ENCODE peak calls at places on chromosomes 4 and X, in five cellular contexts. One of them, this sample, is unnamed.

GRCh38 chrX:108270739-108271396 is 167.4 kb downstream of the COL4A6 start:
- DNase-seq in HepG2: no peak
- DNase-seq in K562: no peak
- DNase-seq in SK-N-SH: no peak
- DNase-seq in GM12878: no peak
- DNase-seq in this sample: no peak

GRCh38 chr4:157521916-157522315 is 301.4 kb downstream of the GRIA2 start:
- DNase-seq in HepG2: no peak
- DNase-seq in K562: no peak
- DNase-seq in SK-N-SH: no peak
- DNase-seq in GM12878: no peak
- DNase-seq in this sample: no peak

GRCh38 chrX:126820700-126821420 is 1.3 kb downstream of the PRR32 start:
- DNase-seq in HepG2: no peak
- DNase-seq in K562: no peak
- DNase-seq in SK-N-SH: no peak
- DNase-seq in GM12878: no peak
- DNase-seq in this sample: no peak

GRCh38 chrX:11724122-11725017 is 33.7 kb upstream of the MSL3 start:
- DNase-seq in HepG2: peak; percentile 0
- DNase-seq in K562: peak; percentile 25
- DNase-seq in SK-N-SH: peak; percentile 42
- DNase-seq in GM12878: no peak
- DNase-seq in this sample: peak; percentile 45

GRCh38 chr4:41257257-41257900 is 651 bp downstream of the UCHL1 start:
- DNase-seq in HepG2: no peak
- DNase-seq in K562: no peak
- DNase-seq in SK-N-SH: peak; percentile 85
- DNase-seq in GM12878: no peak
- DNase-seq in this sample: peak; percentile 30

GRCh38 chr4:95446204-95446603 is 102.6 kb downstream of the UNC5C start:
- DNase-seq in HepG2: no peak
- DNase-seq in K562: no peak
- DNase-seq in SK-N-SH: no peak
- DNase-seq in GM12878: no peak
- DNase-seq in this sample: no peak

GRCh38 chr4:85741921-85742591 is 267.1 kb downstream of the ARHGAP24 start:
- DNase-seq in HepG2: no peak
- DNase-seq in K562: no peak
- DNase-seq in SK-N-SH: peak; percentile 37
- DNase-seq in GM12878: no peak
- DNase-seq in this sample: no peak

GRCh38 chr4:74235135-74235534 is 73.1 kb upstream of the EPGN start:
- DNase-seq in HepG2: no peak
- DNase-seq in K562: no peak
- DNase-seq in SK-N-SH: no peak
- DNase-seq in GM12878: no peak
- DNase-seq in this sample: no peak

GRCh38 chrX:132031867-132032266 is 8.8 kb downstream of the STK26 start:
- DNase-seq in HepG2: no peak
- DNase-seq in K562: no peak
- DNase-seq in SK-N-SH: peak; percentile 14
- DNase-seq in GM12878: no peak
- DNase-seq in this sample: no peak

GRCh38 chrX:37302569-37302968 is 46.6 kb upstream of the PRRG1 start:
- DNase-seq in HepG2: peak; percentile 7
- DNase-seq in K562: no peak
- DNase-seq in SK-N-SH: no peak
- DNase-seq in GM12878: no peak
- DNase-seq in this sample: peak; percentile 13

GRCh38 chr4:77430847-77431246 is 174.8 kb upstream of the CXCL13 start:
- DNase-seq in HepG2: no peak
- DNase-seq in K562: peak; percentile 17
- DNase-seq in SK-N-SH: no peak
- DNase-seq in GM12878: no peak
- DNase-seq in this sample: no peak

GRCh38 chr4:77433102-77433733 is 172.4 kb upstream of the CXCL13 start:
- DNase-seq in HepG2: peak; percentile 53
- DNase-seq in K562: peak; percentile 11
- DNase-seq in SK-N-SH: peak; percentile 40
- DNase-seq in GM12878: peak; percentile 7
- DNase-seq in this sample: peak; percentile 69

GRCh38 chr4:77437079-77437478 is 168.5 kb upstream of the CXCL13 start:
- DNase-seq in HepG2: no peak
- DNase-seq in K562: no peak
- DNase-seq in SK-N-SH: no peak
- DNase-seq in GM12878: no peak
- DNase-seq in this sample: no peak

GRCh38 chr4:77434299-77435092 is 171.1 kb upstream of the CXCL13 start:
- DNase-seq in HepG2: no peak
- DNase-seq in K562: no peak
- DNase-seq in SK-N-SH: no peak
- DNase-seq in GM12878: no peak
- DNase-seq in this sample: no peak

DNA sequence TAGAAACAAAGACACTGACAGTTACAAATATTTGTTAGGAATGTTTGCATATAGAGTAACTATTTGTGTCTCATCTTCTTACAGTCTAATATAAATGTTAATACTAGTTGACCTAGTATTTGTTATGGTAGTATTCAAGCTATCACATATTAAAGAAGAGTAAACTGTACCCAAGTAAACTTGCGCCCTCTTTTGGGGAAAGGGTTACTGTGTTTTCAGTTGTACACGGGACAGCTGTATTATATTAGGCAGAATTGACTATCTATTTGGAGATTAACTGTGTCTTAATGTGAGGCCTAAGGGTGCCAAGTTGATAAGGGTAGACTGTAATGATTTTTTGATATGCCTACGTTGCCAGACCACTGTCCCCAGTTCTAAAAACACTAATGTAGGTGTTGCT is 172.9 kb upstream of the CXCL13 start:
- DNase-seq in HepG2: peak; percentile 5
- DNase-seq in K562: no peak
- DNase-seq in SK-N-SH: no peak
- DNase-seq in GM12878: no peak
- DNase-seq in this sample: no peak
- TF ChIP-seq FOXM1 in HepG2: no peak
- TF ChIP-seq FOXM1 in K562: no peak
- TF ChIP-seq FOXM1 in SK-N-SH: no peak
- TF ChIP-seq FOXM1 in GM12878: no peak
- TF ChIP-seq FOXM1 in this sample: no peak

GRCh38 chr4:38980903-38981676 is 51.1 kb downstream of the TMEM156 start:
- DNase-seq in HepG2: peak; percentile 16
- DNase-seq in K562: no peak
- DNase-seq in SK-N-SH: peak; percentile 35
- DNase-seq in GM12878: peak; percentile 24
- DNase-seq in this sample: no peak

GRCh38 chr4:38982356-38983095 is 49.7 kb downstream of the TMEM156 start:
- DNase-seq in HepG2: no peak
- DNase-seq in K562: no peak
- DNase-seq in SK-N-SH: no peak
- DNase-seq in GM12878: no peak
- DNase-seq in this sample: no peak

GRCh38 chr4:38987491-38987890 is 44.7 kb downstream of the TMEM156 start:
- DNase-seq in HepG2: no peak
- DNase-seq in K562: no peak
- DNase-seq in SK-N-SH: no peak
- DNase-seq in GM12878: peak; percentile 11
- DNase-seq in this sample: no peak

GRCh38 chr4:38985363-38986065 is 46.7 kb downstream of the TMEM156 start:
- DNase-seq in HepG2: no peak
- DNase-seq in K562: no peak
- DNase-seq in SK-N-SH: no peak
- DNase-seq in GM12878: no peak
- DNase-seq in this sample: no peak

DNA sequence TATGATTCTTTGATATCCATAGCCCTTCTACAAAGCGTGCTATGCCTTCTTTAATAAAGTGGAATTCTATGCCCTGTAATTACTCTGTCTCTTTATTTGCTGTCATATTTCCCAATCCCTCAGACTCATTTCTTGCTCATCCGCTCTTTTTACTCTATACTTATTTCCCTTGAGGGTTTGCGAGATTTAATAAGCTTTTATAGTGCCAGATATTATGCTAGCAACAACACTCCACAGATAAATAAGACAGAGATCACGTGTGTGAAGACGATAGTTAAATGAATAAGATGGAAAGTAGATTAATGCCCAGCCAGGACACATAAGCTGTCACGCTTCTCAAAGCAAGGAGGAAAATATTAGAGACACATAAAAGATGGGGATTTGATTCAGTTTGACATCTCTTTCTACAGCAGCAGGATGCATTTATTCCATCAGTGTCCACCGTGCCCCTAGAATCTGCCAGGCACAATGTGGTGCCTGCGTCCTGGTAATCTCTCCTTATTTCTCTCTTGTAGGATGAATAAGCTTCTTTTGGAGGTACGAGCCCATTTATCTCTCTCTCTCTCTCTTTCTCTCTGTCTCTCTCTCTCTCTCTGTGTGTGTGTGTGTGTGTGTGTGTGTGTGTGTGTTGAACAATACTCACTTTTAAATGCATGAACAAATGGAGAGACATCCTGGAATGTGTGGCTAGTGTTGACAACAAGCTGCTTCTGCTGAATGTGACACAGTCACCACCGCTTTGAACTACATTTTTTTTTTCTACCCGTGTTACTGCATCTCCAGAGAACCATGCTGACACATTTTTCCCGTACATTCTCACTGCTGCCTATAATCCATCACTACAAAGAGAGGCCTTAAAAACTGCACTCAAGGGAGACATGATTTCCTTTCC is 48.2 kb downstream of the TMEM156 start:
- DNase-seq in HepG2: peak; percentile 62
- DNase-seq in K562: no peak
- DNase-seq in SK-N-SH: peak; percentile 11
- DNase-seq in GM12878: no peak
- DNase-seq in this sample: no peak
- TF ChIP-seq FOXM1 in HepG2: no peak
- TF ChIP-seq FOXM1 in K562: no peak
- TF ChIP-seq FOXM1 in SK-N-SH: no peak
- TF ChIP-seq FOXM1 in GM12878: no peak
- TF ChIP-seq FOXM1 in this sample: no peak

GRCh38 chr4:56049428-56050212 is 100.9 kb downstream of the CEP135 start:
- DNase-seq in HepG2: no peak
- DNase-seq in K562: peak; percentile 23
- DNase-seq in SK-N-SH: peak; percentile 69
- DNase-seq in GM12878: no peak
- DNase-seq in this sample: peak; percentile 32
- TF ChIP-seq FOXM1 in HepG2: no peak
- TF ChIP-seq FOXM1 in K562: no peak
- TF ChIP-seq FOXM1 in SK-N-SH: no peak
- TF ChIP-seq FOXM1 in GM12878: no peak
- TF ChIP-seq FOXM1 in this sample: no peak

DNA sequence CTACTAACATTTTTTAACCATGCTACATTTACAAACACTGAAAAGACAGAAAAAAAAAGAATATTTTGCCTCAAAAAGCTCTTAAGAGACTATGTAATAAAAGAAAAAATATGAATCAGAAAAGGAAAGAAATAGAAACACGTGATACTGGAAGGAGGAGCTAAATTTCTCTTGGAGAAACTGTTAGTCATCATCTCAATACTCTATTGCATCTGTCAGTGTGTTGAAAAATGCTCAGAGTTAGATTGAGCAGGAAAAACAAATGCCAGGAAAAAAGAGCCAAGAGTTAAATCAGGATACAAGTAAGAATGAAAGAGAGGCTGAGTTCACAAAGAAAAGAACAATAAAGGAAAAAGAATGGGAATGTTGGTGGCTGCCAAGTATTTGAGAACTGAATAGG is 2.6 kb downstream of the RAB28 start:
- DNase-seq in HepG2: no peak
- DNase-seq in K562: peak; percentile 20
- DNase-seq in SK-N-SH: no peak
- DNase-seq in GM12878: no peak
- DNase-seq in this sample: no peak
- TF ChIP-seq FOXM1 in HepG2: no peak
- TF ChIP-seq FOXM1 in K562: no peak
- TF ChIP-seq FOXM1 in SK-N-SH: no peak
- TF ChIP-seq FOXM1 in GM12878: no peak
- TF ChIP-seq FOXM1 in this sample: no peak

This sample was measured in HEK293T.